ENCODE peak calls at places on chromosomes 2 and 18, in six cellular contexts. One of them, this sample, is unnamed.

GRCh38 chr2:58640042-58640441 is 398.9 kb upstream of the FANCL start:
- DNase-seq in nephron progenitor cell: no peak
- DNase-seq in A549: no peak
- DNase-seq in tibial artery: no peak
- DNase-seq in H1: no peak
- DNase-seq in heart right ventricle: no peak
- DNase-seq in this sample: no peak

GRCh38 chr2:134623796-134624195 is 95.0 kb downstream of the TMEM163 start:
- DNase-seq in heart right ventricle: no peak
- DNase-seq in nephron progenitor cell: no peak
- DNase-seq in H1: no peak
- DNase-seq in A549: no peak
- DNase-seq in tibial artery: no peak
- DNase-seq in this sample: no peak

GRCh38 chr2:22912398-22912797 is 472.6 kb upstream of the KLHL29 start:
- DNase-seq in A549: no peak
- DNase-seq in tibial artery: no peak
- DNase-seq in H1: no peak
- DNase-seq in nephron progenitor cell: no peak
- DNase-seq in heart right ventricle: no peak
- DNase-seq in this sample: no peak

GRCh38 chr2:191109888-191110287 is 40.9 kb downstream of the STAT4 start:
- DNase-seq in H1: no peak
- DNase-seq in heart right ventricle: no peak
- DNase-seq in nephron progenitor cell: no peak
- DNase-seq in A549: no peak
- DNase-seq in tibial artery: no peak
- DNase-seq in this sample: no peak

GRCh38 chr2:179020156-179020750 is 29.7 kb downstream of the CCDC141 start:
- DNase-seq in H1: peak; percentile 23
- DNase-seq in A549: peak; percentile 38
- DNase-seq in tibial artery: no peak
- DNase-seq in heart right ventricle: peak; percentile 20
- DNase-seq in nephron progenitor cell: peak; percentile 42
- DNase-seq in this sample: no peak

GRCh38 chr18:49967171-49967570 is 153.8 kb upstream of the ACAA2 start:
- DNase-seq in heart right ventricle: no peak
- DNase-seq in A549: peak; percentile 10
- DNase-seq in nephron progenitor cell: no peak
- DNase-seq in tibial artery: no peak
- DNase-seq in H1: no peak
- DNase-seq in this sample: no peak

GRCh38 chr2:10410001-10410671 is 38.0 kb downstream of the ODC1 start:
- DNase-seq in H1: no peak
- DNase-seq in tibial artery: no peak
- DNase-seq in A549: no peak
- DNase-seq in nephron progenitor cell: no peak
- DNase-seq in heart right ventricle: no peak
- DNase-seq in this sample: no peak

GRCh38 chr18:13605901-13606300 is 120.5 kb downstream of the FAM210A start:
- DNase-seq in tibial artery: no peak
- DNase-seq in A549: no peak
- DNase-seq in H1: no peak
- DNase-seq in nephron progenitor cell: no peak
- DNase-seq in heart right ventricle: no peak
- DNase-seq in this sample: no peak

GRCh38 chr2:130836501-130837174 is at the start of gene ARHGEF4:
- DNase-seq in A549: peak; percentile 49
- DNase-seq in H1: no peak
- DNase-seq in nephron progenitor cell: peak; percentile 85
- DNase-seq in tibial artery: no peak
- DNase-seq in heart right ventricle: no peak
- DNase-seq in this sample: peak; percentile 46

GRCh38 chr2:73063909-73064875 is 7.3 kb downstream of the SFXN5 start:
- DNase-seq in tibial artery: no peak
- DNase-seq in heart right ventricle: no peak
- DNase-seq in A549: peak; percentile 77
- DNase-seq in nephron progenitor cell: no peak
- DNase-seq in H1: no peak
- DNase-seq in this sample: no peak

GRCh38 chr2:46385786-46386577 is 88.8 kb downstream of the EPAS1 start:
- DNase-seq in nephron progenitor cell: no peak
- DNase-seq in tibial artery: no peak
- DNase-seq in A549: peak; percentile 39
- DNase-seq in heart right ventricle: no peak
- DNase-seq in H1: no peak
- DNase-seq in this sample: no peak

GRCh38 chr18:36295880-36296301 is 1.6 kb upstream of the FHOD3 start:
- DNase-seq in tibial artery: no peak
- DNase-seq in heart right ventricle: no peak
- DNase-seq in H1: no peak
- DNase-seq in A549: no peak
- DNase-seq in nephron progenitor cell: no peak
- DNase-seq in this sample: peak; percentile 35

GRCh38 chr2:191806396-191806795 is 40.5 kb downstream of the CAVIN2 start:
- DNase-seq in tibial artery: no peak
- DNase-seq in A549: no peak
- DNase-seq in H1: no peak
- DNase-seq in heart right ventricle: no peak
- DNase-seq in nephron progenitor cell: no peak
- DNase-seq in this sample: no peak

GRCh38 chr2:60957643-60958042 is 59.9 kb upstream of the PEX13 start:
- DNase-seq in A549: no peak
- DNase-seq in tibial artery: no peak
- DNase-seq in nephron progenitor cell: no peak
- DNase-seq in heart right ventricle: no peak
- DNase-seq in H1: no peak
- DNase-seq in this sample: no peak

GRCh38 chr18:48698707-48699106 is 159.9 kb downstream of the CTIF start:
- DNase-seq in tibial artery: no peak
- DNase-seq in heart right ventricle: no peak
- DNase-seq in nephron progenitor cell: no peak
- DNase-seq in A549: no peak
- DNase-seq in H1: no peak
- DNase-seq in this sample: no peak

GRCh38 chr2:226303707-226304106 is 495.9 kb downstream of the IRS1 start:
- DNase-seq in nephron progenitor cell: no peak
- DNase-seq in heart right ventricle: no peak
- DNase-seq in A549: no peak
- DNase-seq in tibial artery: no peak
- DNase-seq in H1: no peak
- DNase-seq in this sample: no peak

GRCh38 chr2:22355816-22356433 is 1029.1 kb upstream of the KLHL29 start:
- DNase-seq in H1: no peak
- DNase-seq in tibial artery: peak; percentile 58
- DNase-seq in nephron progenitor cell: peak; percentile 86
- DNase-seq in A549: peak; percentile 18
- DNase-seq in heart right ventricle: peak; percentile 33
- DNase-seq in this sample: no peak

GRCh38 chr2:218998414-218999002 is 5.3 kb upstream of the CRYBA2 start:
- DNase-seq in nephron progenitor cell: no peak
- DNase-seq in A549: no peak
- DNase-seq in tibial artery: no peak
- DNase-seq in heart right ventricle: no peak
- DNase-seq in H1: no peak
- DNase-seq in this sample: no peak

GRCh38 chr2:196974970-196975369 is 48.5 kb upstream of the PGAP1 start:
- DNase-seq in heart right ventricle: no peak
- DNase-seq in tibial artery: no peak
- DNase-seq in H1: no peak
- DNase-seq in A549: no peak
- DNase-seq in nephron progenitor cell: no peak
- DNase-seq in this sample: no peak

GRCh38 chr18:12968619-12969018 is 20.8 kb downstream of the SEH1L start:
- DNase-seq in A549: no peak
- DNase-seq in tibial artery: no peak
- DNase-seq in nephron progenitor cell: no peak
- DNase-seq in H1: no peak
- DNase-seq in heart right ventricle: no peak
- DNase-seq in this sample: no peak

GRCh38 chr2:38553554-38553953 is 49.2 kb downstream of the HNRNPLL start:
- DNase-seq in A549: no peak
- DNase-seq in heart right ventricle: no peak
- DNase-seq in tibial artery: no peak
- DNase-seq in H1: no peak
- DNase-seq in nephron progenitor cell: no peak
- DNase-seq in this sample: no peak

GRCh38 chr2:148259674-148260073 is 238.8 kb downstream of the MBD5 start:
- DNase-seq in A549: peak; percentile 45
- DNase-seq in tibial artery: no peak
- DNase-seq in nephron progenitor cell: no peak
- DNase-seq in heart right ventricle: no peak
- DNase-seq in H1: no peak
- DNase-seq in this sample: no peak

GRCh38 chr18:48547456-48548403 is 8.9 kb downstream of the CTIF start:
- DNase-seq in nephron progenitor cell: no peak
- DNase-seq in A549: peak; percentile 38
- DNase-seq in tibial artery: peak; percentile 61
- DNase-seq in H1: no peak
- DNase-seq in heart right ventricle: no peak
- DNase-seq in this sample: no peak

GRCh38 chr18:48621240-48621639 is 82.4 kb downstream of the CTIF start:
- DNase-seq in tibial artery: no peak
- DNase-seq in H1: no peak
- DNase-seq in nephron progenitor cell: no peak
- DNase-seq in A549: peak; percentile 45
- DNase-seq in heart right ventricle: no peak
- DNase-seq in this sample: no peak

GRCh38 chr2:86022661-86023365 is 82.9 kb downstream of the POLR1A start:
- DNase-seq in H1: no peak
- DNase-seq in nephron progenitor cell: no peak
- DNase-seq in heart right ventricle: no peak
- DNase-seq in tibial artery: no peak
- DNase-seq in A549: no peak
- DNase-seq in this sample: no peak

GRCh38 chr18:59547691-59548182 is 149.5 kb downstream of the CCBE1 start:
- DNase-seq in H1: no peak
- DNase-seq in A549: no peak
- DNase-seq in tibial artery: no peak
- DNase-seq in nephron progenitor cell: no peak
- DNase-seq in heart right ventricle: no peak
- DNase-seq in this sample: no peak

GRCh38 chr2:165008916-165009315 is 53.6 kb upstream of the SLC38A11 start:
- DNase-seq in A549: peak; percentile 19
- DNase-seq in nephron progenitor cell: no peak
- DNase-seq in tibial artery: no peak
- DNase-seq in H1: no peak
- DNase-seq in heart right ventricle: no peak
- DNase-seq in this sample: no peak

GRCh38 chr2:232229917-232230310 is 148.6 kb upstream of the ALPP start:
- DNase-seq in tibial artery: no peak
- DNase-seq in A549: no peak
- DNase-seq in H1: no peak
- DNase-seq in nephron progenitor cell: no peak
- DNase-seq in heart right ventricle: no peak
- DNase-seq in this sample: no peak
- TF ChIP-seq CTCF in tibial artery: no peak
- TF ChIP-seq CTCF in A549: no peak
- TF ChIP-seq CTCF in H1: no peak
- TF ChIP-seq CTCF in nephron progenitor cell: no peak
- TF ChIP-seq CTCF in heart right ventricle: no peak
- TF ChIP-seq CTCF in this sample: no peak

GRCh38 chr18:39571511-39571910 is 2005.9 kb upstream of the CELF4 start:
- DNase-seq in A549: peak; percentile 9
- DNase-seq in H1: no peak
- DNase-seq in nephron progenitor cell: no peak
- DNase-seq in heart right ventricle: no peak
- DNase-seq in tibial artery: no peak
- DNase-seq in this sample: no peak
- TF ChIP-seq CTCF in A549: peak; percentile 24
- TF ChIP-seq CTCF in H1: peak; percentile 39
- TF ChIP-seq CTCF in nephron progenitor cell: peak; percentile 21
- TF ChIP-seq CTCF in heart right ventricle: peak; percentile 42
- TF ChIP-seq CTCF in tibial artery: no peak
- TF ChIP-seq CTCF in this sample: peak; percentile 34

GRCh38 chr2:149596471-149596870 is 8.9 kb upstream of the MMADHC start:
- DNase-seq in H1: no peak
- DNase-seq in nephron progenitor cell: no peak
- DNase-seq in heart right ventricle: no peak
- DNase-seq in A549: no peak
- DNase-seq in tibial artery: no peak
- DNase-seq in this sample: no peak

GRCh38 chr2:149594411-149594810 is 6.8 kb upstream of the MMADHC start:
- DNase-seq in heart right ventricle: no peak
- DNase-seq in nephron progenitor cell: no peak
- DNase-seq in tibial artery: no peak
- DNase-seq in H1: no peak
- DNase-seq in A549: no peak
- DNase-seq in this sample: no peak

GRCh38 chr2:149597050-149598013 is 9.8 kb upstream of the MMADHC start:
- DNase-seq in nephron progenitor cell: peak; percentile 53
- DNase-seq in heart right ventricle: no peak
- DNase-seq in H1: peak; percentile 31
- DNase-seq in tibial artery: peak; percentile 30
- DNase-seq in A549: peak; percentile 83
- DNase-seq in this sample: no peak

GRCh38 chr2:149598014-149598395 is 10.4 kb upstream of the MMADHC start:
- DNase-seq in H1: no peak
- DNase-seq in heart right ventricle: no peak
- DNase-seq in tibial artery: no peak
- DNase-seq in nephron progenitor cell: no peak
- DNase-seq in A549: peak; percentile 18
- DNase-seq in this sample: no peak

GRCh38 chr2:149595069-149595963 is 7.7 kb upstream of the MMADHC start:
- DNase-seq in H1: no peak
- DNase-seq in tibial artery: no peak
- DNase-seq in A549: peak; percentile 29
- DNase-seq in nephron progenitor cell: no peak
- DNase-seq in heart right ventricle: no peak
- DNase-seq in this sample: no peak
- TF ChIP-seq CTCF in H1: no peak
- TF ChIP-seq CTCF in tibial artery: no peak
- TF ChIP-seq CTCF in A549: peak; percentile 72
- TF ChIP-seq CTCF in nephron progenitor cell: peak; percentile 19
- TF ChIP-seq CTCF in heart right ventricle: no peak
- TF ChIP-seq CTCF in this sample: peak; percentile 29

DNA sequence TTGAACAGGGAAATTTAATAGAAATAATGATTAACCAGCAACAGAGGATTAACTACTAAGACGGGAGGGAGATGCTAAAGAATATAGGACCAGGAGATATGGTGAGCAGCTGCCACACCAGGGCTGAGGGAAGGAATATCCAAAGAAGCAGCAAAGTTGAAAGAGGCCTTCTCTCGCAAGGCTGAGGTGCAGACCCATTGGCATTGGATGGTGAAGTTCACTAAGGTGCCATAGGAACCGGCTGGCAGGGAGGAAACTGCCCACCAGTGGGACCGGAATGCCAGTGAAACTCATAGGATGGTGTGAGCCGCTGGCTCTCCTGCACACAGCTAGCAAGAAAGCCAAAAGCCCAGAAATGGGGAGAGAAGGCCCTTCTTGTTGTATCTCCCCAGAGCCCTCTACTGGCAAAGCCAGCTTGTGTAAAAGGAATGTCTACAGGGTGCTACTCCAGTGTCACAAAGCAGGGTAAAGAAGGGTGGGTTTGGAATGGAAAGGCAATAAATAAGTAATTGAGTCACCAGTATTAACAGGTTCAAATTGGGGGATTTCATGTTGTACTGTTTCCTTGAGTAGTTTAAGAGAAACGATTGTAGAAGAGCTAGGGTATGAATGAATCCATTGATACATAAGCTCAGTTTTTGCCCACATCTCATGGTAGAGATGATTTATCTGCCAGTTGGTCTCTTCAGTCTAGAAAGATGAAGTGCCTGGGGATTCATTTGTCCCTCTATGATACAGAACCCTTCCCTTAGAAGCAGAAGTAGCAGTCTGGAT is 36.0 kb downstream of the FARP2 start:
- DNase-seq in H1: no peak
- DNase-seq in A549: peak; percentile 52
- DNase-seq in heart right ventricle: no peak
- DNase-seq in tibial artery: peak; percentile 26
- DNase-seq in nephron progenitor cell: no peak
- DNase-seq in this sample: no peak
- TF ChIP-seq CTCF in H1: peak; percentile 45
- TF ChIP-seq CTCF in A549: peak; percentile 43
- TF ChIP-seq CTCF in heart right ventricle: peak; percentile 28
- TF ChIP-seq CTCF in tibial artery: peak; percentile 45
- TF ChIP-seq CTCF in nephron progenitor cell: no peak
- TF ChIP-seq CTCF in this sample: peak; percentile 26